ENCODE peak calls at places on chromosomes 3 and 15, in four cellular contexts. J is body of pancreas, H is A549, R is ovary. G is an unnamed sample.
A peak's percentile ranks its signal among the peaks of the same experiment; 100 is the strongest.

GRCh38 chr15:51536965-51537574 is 85.5 kb downstream of the DMXL2 start:
- DNase-seq in H (peak; percentile 46), J (no peak), R (no peak), G (no peak)

GRCh38 chr3:16883057-16883725 is 1.6 kb upstream of the PLCL2 start:
- DNase-seq in R (no peak), H (no peak), J (no peak), G (no peak)

GRCh38 chr3:23490459-23490858 is 287.3 kb downstream of the UBE2E2 start:
- DNase-seq in R (no peak), J (no peak), H (no peak), G (no peak)

GRCh38 chr3:126867526-126868200 is 115.3 kb upstream of the PLXNA1 start:
- DNase-seq in J (no peak), R (no peak), H (no peak), G (no peak)

GRCh38 chr15:81485806-81486205 is 111.8 kb upstream of the TMC3 start:
- DNase-seq in R (no peak), J (no peak), H (no peak), G (peak; percentile 5)

GRCh38 chr15:28989239-28989830 is 103.6 kb downstream of the APBA2 start:
- DNase-seq in J (no peak), H (no peak), R (no peak), G (no peak)

GRCh38 chr3:128984596-128984995 is 9.3 kb downstream of the CFAP92 start:
- DNase-seq in H (no peak), J (no peak), R (no peak), G (no peak)

GRCh38 chr15:61750271-61751084 is 309.8 kb downstream of the VPS13C start:
- DNase-seq in H (no peak), R (no peak), J (peak; percentile 12), G (peak; percentile 80)

GRCh38 chr3:105505167-105505566 is 138.5 kb downstream of the ALCAM start:
- DNase-seq in J (no peak), H (no peak), R (no peak), G (no peak)

GRCh38 chr15:58307313-58307961 is 124.4 kb upstream of the LIPC start:
- DNase-seq in R (no peak), J (no peak), H (no peak), G (no peak)

GRCh38 chr3:101577276-101577675 is 3.3 kb downstream of the PCNP start:
- DNase-seq in J (no peak), R (no peak), H (no peak), G (no peak)

GRCh38 chr15:89801471-89802205 is 13.0 kb downstream of the ANPEP start:
- DNase-seq in J (no peak), R (no peak), H (no peak), G (no peak)

GRCh38 chr3:84881288-84881687 is 77.5 kb upstream of the CADM2 start:
- DNase-seq in R (no peak), J (no peak), H (no peak), G (no peak)

GRCh38 chr3:17894434-17895060 is 152.1 kb upstream of the TBC1D5 start:
- DNase-seq in H (no peak), J (peak; percentile 30), R (no peak), G (no peak)

GRCh38 chr3:30286811-30287210 is 319.6 kb upstream of the TGFBR2 start:
- DNase-seq in R (no peak), H (no peak), J (no peak), G (no peak)

GRCh38 chr3:126355251-126355650 is 2.0 kb downstream of the KLF15 start:
- DNase-seq in H (no peak), J (no peak), R (peak; percentile 52), G (no peak)

GRCh38 chr3:146390967-146391366 is 78.4 kb downstream of the PLSCR2 start:
- DNase-seq in R (no peak), J (peak; percentile 35), H (no peak), G (no peak)

GRCh38 chr15:22786868-22787698 is 639 bp downstream of the NIPA1 start:
- DNase-seq in J (peak; percentile 42), R (no peak), H (peak; percentile 17), G (peak; percentile 49)

GRCh38 chr3:11613851-11614491 is 29.7 kb downstream of the VGLL4 start:
- DNase-seq in H (no peak), J (no peak), R (no peak), G (peak; percentile 95)

GRCh38 chr15:62338497-62338896 is 173.4 kb upstream of the C2CD4B start:
- DNase-seq in J (no peak), R (no peak), H (no peak), G (no peak)

GRCh38 chr3:71910107-71910506 is 125.2 kb upstream of the PROK2 start:
- DNase-seq in H (no peak), J (no peak), R (no peak), G (no peak)

GRCh38 chr15:58243083-58243482 is 104.9 kb downstream of the AQP9 start:
- DNase-seq in H (no peak), J (no peak), R (no peak), G (no peak)

GRCh38 chr15:41996921-41997592 is 23.8 kb downstream of the PLA2G4E start:
- DNase-seq in R (no peak), J (no peak), H (no peak), G (no peak)

DNA sequence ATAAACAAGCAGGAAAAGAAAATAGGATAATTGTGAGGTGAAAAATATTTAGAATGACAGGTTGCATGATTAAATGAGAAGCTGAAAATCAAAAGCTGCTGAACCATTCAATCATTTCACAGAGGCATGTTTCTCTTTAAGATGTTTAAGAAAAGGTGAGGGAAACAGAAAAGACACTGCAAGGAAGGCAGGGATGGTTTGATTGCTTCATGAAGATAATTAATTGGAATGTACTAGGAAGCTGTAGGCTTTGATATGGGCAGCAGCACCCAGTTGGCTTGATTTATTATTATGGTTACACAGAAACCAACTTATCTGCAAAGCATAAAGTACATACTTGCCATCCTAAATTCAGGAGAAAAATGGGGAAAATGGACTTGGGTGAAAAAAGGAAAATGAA is 234.6 kb downstream of the SUCLG2 start:
- DNase-seq in H (no peak), J (no peak), R (no peak), G (no peak)
- H3K4me3 ChIP-seq in H (no peak overlapping the region), J (no peak overlapping the region), R (no peak overlapping the region), G (no peak overlapping the region)

DNA sequence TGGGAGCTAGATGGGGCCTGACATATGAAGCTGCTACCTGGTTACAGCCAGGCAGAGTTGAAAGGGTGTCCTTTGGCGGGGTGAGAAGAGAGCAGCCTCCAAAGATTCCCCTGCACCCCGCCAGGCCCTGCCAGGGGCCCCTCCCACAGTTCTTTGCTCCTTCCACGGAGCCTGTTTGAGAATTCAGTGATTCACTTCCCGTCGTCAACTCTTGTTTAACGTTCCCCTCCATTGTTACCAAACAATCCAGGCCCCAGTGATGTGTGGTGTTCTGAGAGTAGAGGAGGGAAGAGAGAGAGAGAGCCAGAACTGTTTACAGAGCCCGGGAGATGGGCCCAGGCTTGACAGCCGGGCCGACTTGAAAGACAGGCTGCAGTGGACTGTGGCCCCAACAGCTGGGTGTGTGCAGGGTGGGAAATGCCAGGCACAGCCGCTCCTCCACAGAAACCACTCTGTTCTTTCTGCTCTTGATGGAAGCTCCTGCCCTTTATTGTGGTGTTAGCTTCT is 81.5 kb downstream of the SMAD3 start:
- DNase-seq in J (no peak), R (peak; percentile 54), H (peak; percentile 89), G (no peak)
- TF ChIP-seq POLR2A in J (no peak), R (no peak), H (no peak), G (no peak)

GRCh38 chr3:88151358-88151757 is 1.6 kb downstream of the C3orf38 start:
- DNase-seq in R (no peak), H (no peak), J (no peak), G (no peak)
- H3K4me3 ChIP-seq in R (no peak overlapping the region), H (peak overlapping the region; percentile 68), J (no peak overlapping the region), G (no peak overlapping the region)

DNA sequence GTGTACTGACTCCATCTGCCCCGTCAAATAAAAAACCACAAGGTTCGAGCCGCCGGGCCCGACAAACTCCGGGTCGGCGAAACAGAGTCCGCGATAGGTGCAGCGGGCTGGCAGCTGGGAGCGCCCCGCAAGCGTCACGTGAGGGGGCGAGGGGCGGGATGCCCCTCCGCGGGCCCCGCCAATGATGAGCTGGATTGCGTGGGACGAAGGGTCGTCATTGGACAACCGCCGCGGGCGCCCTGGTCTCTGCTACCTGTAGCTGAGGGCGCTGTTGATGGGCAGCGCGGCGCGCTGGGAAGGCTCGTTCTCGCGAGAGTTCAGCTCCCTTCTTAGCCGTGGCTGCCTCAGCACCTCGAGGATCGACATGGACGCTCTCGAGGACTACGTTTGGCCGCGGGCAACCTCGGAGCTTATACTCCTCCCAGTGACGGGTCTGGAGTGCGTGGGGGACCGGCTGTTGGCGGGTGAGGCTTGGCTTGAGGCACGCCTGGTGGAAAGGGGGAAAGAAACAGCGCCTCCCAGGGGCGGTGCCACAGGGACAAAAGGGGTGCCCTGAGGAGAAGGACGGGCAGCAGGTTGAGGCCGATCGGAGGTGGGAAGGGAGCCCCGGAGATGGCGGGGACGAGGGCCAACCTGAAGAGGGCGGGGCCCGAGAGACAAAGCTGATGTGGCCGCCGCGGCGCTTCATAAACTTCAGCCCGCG is at the start of gene WDR6:
- DNase-seq in R (peak; percentile 99), J (peak; percentile 98), H (peak; percentile 91), G (peak; percentile 99)
- TF ChIP-seq POLR2A in R (peak; percentile 62), J (peak; percentile 62), H (peak; percentile 64), G (peak; percentile 85)

DNA sequence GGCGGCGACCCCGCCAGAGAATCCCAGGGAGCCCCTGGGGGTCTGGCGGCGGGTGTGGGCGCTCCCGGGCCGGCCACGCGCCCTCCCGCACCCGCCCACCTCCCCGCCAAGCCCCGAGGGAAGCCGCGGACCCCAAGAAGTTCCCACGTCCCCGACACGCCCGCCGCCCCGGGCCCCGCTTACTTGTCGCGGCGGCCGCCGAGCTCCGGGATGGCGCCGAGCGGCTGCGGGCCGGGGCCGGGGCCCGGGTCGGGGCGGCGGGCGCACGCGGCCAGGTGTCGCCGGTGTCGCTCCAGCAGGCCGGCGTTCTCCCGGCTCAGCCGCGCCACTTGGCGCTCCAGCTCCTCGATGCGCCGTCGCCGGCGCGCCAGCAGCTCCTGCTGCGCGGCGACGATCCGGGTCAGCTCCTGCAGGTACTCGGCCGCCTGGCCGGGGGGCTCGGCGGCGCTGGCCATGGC is 137.6 kb downstream of the NUP210 start:
- DNase-seq in J (peak; percentile 26), H (no peak), R (no peak), G (peak; percentile 16)
- H3K4me3 ChIP-seq in J (peak overlapping the region; percentile 14), H (peak overlapping the region; percentile 83), R (peak overlapping the region; percentile 10), G (no peak overlapping the region)

DNA sequence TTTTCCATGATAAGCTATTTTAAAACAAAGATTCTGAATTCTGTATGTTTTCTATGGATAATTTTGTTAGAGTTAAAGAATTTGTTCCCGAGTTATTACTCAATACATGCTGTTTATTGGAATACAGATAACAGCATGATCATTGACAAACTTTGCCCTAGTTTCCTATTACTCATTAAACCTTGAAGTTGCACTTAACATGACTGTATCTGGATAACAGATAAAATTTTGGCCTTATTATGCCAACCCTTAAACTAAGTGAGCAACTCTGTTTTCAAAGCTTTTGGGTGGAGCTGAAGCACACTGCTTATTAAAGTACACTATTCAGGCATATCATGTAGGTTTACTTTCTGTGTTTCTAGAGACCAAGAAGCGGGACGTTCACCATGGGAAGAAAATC is at the start of gene AADAC:
- DNase-seq in R (no peak), H (no peak), J (no peak), G (no peak)
- TF ChIP-seq POLR2A in R (no peak), H (no peak), J (no peak), G (no peak)

GRCh38 chr3:113212155-113212844 is 943 bp downstream of the BOC start:
- DNase-seq in R (peak; percentile 71), J (peak; percentile 26), H (peak; percentile 25), G (peak; percentile 46)
- H3K4me3 ChIP-seq in R (peak overlapping the region; percentile 83), J (peak overlapping the region; percentile 70), H (peak overlapping the region; percentile 66), G (peak overlapping the region; percentile 88)

G was measured in thyroid gland.